ENCODE peak calls at places on chromosomes 13 and 19, in ten cellular contexts. R, W, T, J, Y, N, L, B, C and Q are unnamed samples.

GRCh38 chr19:51469162-51469561 is 9.2 kb upstream of the CEACAM18 start:
- DNase-seq in R (no peak), W (no peak), T (no peak), J (no peak), Y (no peak), N (peak), L (no peak), B (no peak), C (no peak), Q (no peak)

GRCh38 chr13:49711218-49711863 is 20.1 kb upstream of the EBPL start:
- DNase-seq in R (no peak), W (peak), T (no peak), J (no peak), Y (peak), N (no peak), L (no peak), B (no peak), C (no peak), Q (no peak)

GRCh38 chr13:95564091-95564490 is 11.6 kb downstream of the CLDN10 start:
- DNase-seq in R (no peak), W (no peak), T (no peak), J (no peak), Y (no peak), N (no peak), L (no peak), B (no peak), C (no peak), Q (no peak)

GRCh38 chr19:15378529-15379082 is 981 bp downstream of the AKAP8 start:
- DNase-seq in R (peak), W (peak), T (no peak), J (peak), Y (no peak), N (no peak), L (peak), B (no peak), C (no peak), Q (no peak)

GRCh38 chr13:94548382-94549240 is 47.3 kb downstream of the TGDS start:
- DNase-seq in R (peak), W (no peak), T (peak), J (peak), Y (no peak), N (no peak), L (peak), B (peak), C (no peak), Q (peak)

GRCh38 chr19:50198431-50199253 is 4.8 kb upstream of the MYH14 start:
- DNase-seq in R (peak), W (no peak), T (peak), J (no peak), Y (no peak), N (no peak), L (no peak), B (no peak), C (no peak), Q (no peak)

GRCh38 chr19:55173717-55174409 is 6.2 kb downstream of the SYT5 start:
- DNase-seq in R (peak), W (peak), T (peak), J (peak), Y (peak), N (no peak), L (peak), B (no peak), C (no peak), Q (no peak)

GRCh38 chr19:16199275-16199932 is 1.7 kb downstream of the AP1M1 start:
- DNase-seq in R (no peak), W (no peak), T (no peak), J (no peak), Y (no peak), N (no peak), L (no peak), B (peak), C (no peak), Q (no peak)

GRCh38 chr13:58043971-58044370 is 412.4 kb downstream of the PCDH17 start:
- DNase-seq in R (no peak), W (no peak), T (no peak), J (no peak), Y (no peak), N (no peak), L (no peak), B (no peak), C (no peak), Q (no peak)

GRCh38 chr19:30322641-30323320 is 49.4 kb upstream of the ZNF536 start:
- DNase-seq in R (no peak), W (no peak), T (no peak), J (no peak), Y (no peak), N (no peak), L (no peak), B (no peak), C (no peak), Q (no peak)

GRCh38 chr13:111924676-111925075 is 142.3 kb upstream of the SOX1 start:
- DNase-seq in R (no peak), W (no peak), T (no peak), J (no peak), Y (no peak), N (no peak), L (no peak), B (no peak), C (no peak), Q (no peak)

GRCh38 chr19:33206261-33207039 is 12.3 kb downstream of the LRP3 start:
- DNase-seq in R (no peak), W (no peak), T (no peak), J (no peak), Y (no peak), N (no peak), L (no peak), B (no peak), C (no peak), Q (no peak)

GRCh38 chr19:55319786-55320185 is 5.4 kb downstream of the TMEM150B start:
- DNase-seq in R (peak), W (no peak), T (no peak), J (no peak), Y (no peak), N (no peak), L (no peak), B (no peak), C (peak), Q (no peak)

GRCh38 chr13:60511637-60512036 is 114.6 kb downstream of the TDRD3 start:
- DNase-seq in R (no peak), W (no peak), T (no peak), J (no peak), Y (no peak), N (no peak), L (no peak), B (no peak), C (no peak), Q (no peak)

GRCh38 chr19:54316746-54317107 is 3.8 kb upstream of the LILRA5 start:
- DNase-seq in R (no peak), W (no peak), T (no peak), J (no peak), Y (no peak), N (no peak), L (peak), B (peak), C (no peak), Q (no peak)

GRCh38 chr13:108495686-108496363 is 133.6 kb upstream of the MYO16 start:
- DNase-seq in R (no peak), W (no peak), T (no peak), J (no peak), Y (no peak), N (no peak), L (no peak), B (no peak), C (peak), Q (no peak)

GRCh38 chr13:28849441-28849840 is 29.3 kb downstream of the MTUS2 start:
- DNase-seq in R (no peak), W (no peak), T (no peak), J (no peak), Y (no peak), N (no peak), L (no peak), B (no peak), C (no peak), Q (no peak)

GRCh38 chr13:44352202-44352601 is 21.4 kb upstream of the SERP2 start:
- DNase-seq in R (no peak), W (no peak), T (no peak), J (no peak), Y (no peak), N (no peak), L (no peak), B (no peak), C (no peak), Q (no peak)

GRCh38 chr19:6161271-6161850 is 25.9 kb downstream of the ACSBG2 start:
- DNase-seq in R (no peak), W (peak), T (peak), J (peak), Y (no peak), N (no peak), L (peak), B (no peak), C (no peak), Q (no peak)

GRCh38 chr13:58461217-58461616 is 829.7 kb downstream of the PCDH17 start:
- DNase-seq in R (no peak), W (no peak), T (no peak), J (no peak), Y (no peak), N (no peak), L (no peak), B (no peak), C (no peak), Q (no peak)

GRCh38 chr13:38670627-38671026 is 16.2 kb upstream of the FREM2 start:
- DNase-seq in R (peak), W (no peak), T (no peak), J (no peak), Y (no peak), N (no peak), L (no peak), B (no peak), C (no peak), Q (no peak)

GRCh38 chr13:36758345-36758744 is 60.7 kb upstream of the RFXAP start:
- DNase-seq in R (no peak), W (no peak), T (no peak), J (no peak), Y (no peak), N (no peak), L (peak), B (no peak), C (no peak), Q (no peak)

GRCh38 chr13:32859893-32860292 is 156.3 kb upstream of the KL start:
- DNase-seq in R (no peak), W (no peak), T (no peak), J (no peak), Y (no peak), N (no peak), L (no peak), B (no peak), C (no peak), Q (no peak)

GRCh38 chr13:60226507-60226906 is 62.8 kb upstream of the DIAPH3 start:
- DNase-seq in R (no peak), W (no peak), T (no peak), J (peak), Y (no peak), N (no peak), L (no peak), B (no peak), C (no peak), Q (no peak)

GRCh38 chr13:60398949-60399589 is 2.0 kb downstream of the TDRD3 start:
- DNase-seq in R (no peak), W (no peak), T (no peak), J (peak), Y (no peak), N (no peak), L (no peak), B (no peak), C (no peak), Q (no peak)

GRCh38 chr13:23183292-23183691 is 2.5 kb downstream of the SGCG start:
- DNase-seq in R (no peak), W (no peak), T (peak), J (no peak), Y (no peak), N (no peak), L (no peak), B (no peak), C (no peak), Q (no peak)

GRCh38 chr13:83386609-83387008 is 495.7 kb downstream of the SLITRK1 start:
- DNase-seq in R (no peak), W (no peak), T (no peak), J (no peak), Y (no peak), N (no peak), L (no peak), B (no peak), C (no peak), Q (no peak)

GRCh38 chr19:47433121-47433520 is 13.8 kb upstream of the MEIS3 start:
- DNase-seq in R (no peak), W (no peak), T (no peak), J (no peak), Y (no peak), N (no peak), L (no peak), B (no peak), C (no peak), Q (no peak)

GRCh38 chr13:35530147-35530546 is 53.7 kb upstream of the MAB21L1 start:
- DNase-seq in R (no peak), W (no peak), T (peak), J (no peak), Y (no peak), N (no peak), L (no peak), B (no peak), C (no peak), Q (no peak)

GRCh38 chr19:34999498-35000337 is at the start of gene GRAMD1A:
- DNase-seq in R (peak), W (peak), T (peak), J (peak), Y (peak), N (peak), L (peak), B (peak), C (peak), Q (peak)

GRCh38 chr13:81686877-81687276 is 1346.0 kb upstream of the SPRY2 start:
- DNase-seq in R (no peak), W (no peak), T (no peak), J (no peak), Y (no peak), N (no peak), L (no peak), B (no peak), C (no peak), Q (no peak)

GRCh38 chr19:308471-309205 is 17.4 kb upstream of the PLPP2 start:
- DNase-seq in R (no peak), W (no peak), T (no peak), J (no peak), Y (no peak), N (no peak), L (no peak), B (no peak), C (no peak), Q (no peak)

GRCh38 chr13:45542878-45543277 is 72.7 kb downstream of the ERICH6B start:
- DNase-seq in R (no peak), W (no peak), T (no peak), J (no peak), Y (no peak), N (no peak), L (no peak), B (no peak), C (no peak), Q (no peak)

GRCh38 chr19:19637523-19638251 is 5.8 kb downstream of the GMIP start:
- DNase-seq in R (peak), W (no peak), T (no peak), J (no peak), Y (no peak), N (no peak), L (no peak), B (no peak), C (no peak), Q (no peak)
- TF ChIP-seq CTCF in R (no peak), W (no peak), T (no peak), J (no peak), Y (no peak), N (no peak), L (no peak), B (no peak), C (no peak), Q (no peak)

GRCh38 chr19:42028304-42029216 is 34.5 kb upstream of the ATP1A3 start:
- DNase-seq in R (no peak), W (no peak), T (no peak), J (no peak), Y (no peak), N (no peak), L (peak), B (no peak), C (no peak), Q (no peak)
- TF ChIP-seq CTCF in R (no peak), W (peak), T (no peak), J (no peak), Y (peak), N (no peak), L (peak), B (no peak), C (peak), Q (no peak)

DNA sequence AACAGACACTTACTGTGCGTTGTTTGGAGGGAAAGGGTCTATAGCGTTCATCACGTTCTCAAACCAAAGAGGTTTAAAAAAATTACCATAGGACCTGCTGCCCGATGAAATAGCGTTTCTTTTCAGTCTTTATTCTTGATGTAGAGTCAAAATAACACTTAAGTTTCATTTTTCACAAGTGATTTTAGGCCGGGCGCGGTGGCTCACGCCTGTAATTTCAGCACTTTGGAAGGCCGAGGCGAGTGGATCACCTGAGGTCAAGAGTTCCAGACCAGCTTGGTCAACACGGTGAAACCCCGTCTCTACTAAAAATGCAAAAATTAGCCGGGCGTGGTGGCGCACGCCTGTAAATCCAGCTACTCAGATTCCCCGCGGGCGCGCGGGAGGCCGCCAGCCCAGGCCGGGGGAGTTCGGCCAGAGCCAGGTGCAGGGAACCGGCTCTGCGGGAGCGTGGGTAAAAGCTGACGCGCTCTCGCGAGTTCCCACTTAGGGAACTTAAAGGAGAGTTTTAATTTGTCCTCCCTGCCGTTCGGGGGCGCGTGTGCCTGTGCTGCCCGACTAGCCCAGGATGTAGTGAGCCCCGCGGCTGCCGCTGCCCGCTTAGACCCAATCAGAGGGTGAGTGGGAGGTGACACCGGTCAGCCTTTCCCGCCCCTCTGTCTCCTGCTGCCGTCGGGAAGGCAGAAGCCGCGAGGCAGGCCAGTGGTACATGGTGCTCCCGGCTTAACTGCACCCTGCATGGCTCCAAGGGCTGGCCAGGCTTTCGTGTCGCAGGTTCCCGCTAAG is 35.8 kb upstream of the NEK3 start:
- DNase-seq in R (peak), W (no peak), T (peak), J (peak), Y (peak), N (peak), L (peak), B (peak), C (no peak), Q (peak)
- TF ChIP-seq CTCF in R (no peak), W (no peak), T (peak), J (no peak), Y (peak), N (peak), L (no peak), B (no peak), C (no peak), Q (no peak)

GRCh38 chr13:75875450-75875849 is 239.3 kb downstream of the LMO7 start:
- DNase-seq in R (no peak), W (no peak), T (no peak), J (no peak), Y (no peak), N (no peak), L (no peak), B (no peak), C (no peak), Q (no peak)

GRCh38 chr13:75879656-75880055 is 243.5 kb downstream of the LMO7 start:
- DNase-seq in R (no peak), W (no peak), T (no peak), J (no peak), Y (no peak), N (no peak), L (no peak), B (no peak), C (no peak), Q (no peak)

GRCh38 chr13:75876371-75877050 is 240.4 kb downstream of the LMO7 start:
- DNase-seq in R (peak), W (peak), T (peak), J (peak), Y (no peak), N (no peak), L (peak), B (peak), C (peak), Q (no peak)

GRCh38 chr13:75877092-75877491 is 241.0 kb downstream of the LMO7 start:
- DNase-seq in R (no peak), W (no peak), T (no peak), J (no peak), Y (no peak), N (no peak), L (no peak), B (no peak), C (no peak), Q (no peak)

DNA sequence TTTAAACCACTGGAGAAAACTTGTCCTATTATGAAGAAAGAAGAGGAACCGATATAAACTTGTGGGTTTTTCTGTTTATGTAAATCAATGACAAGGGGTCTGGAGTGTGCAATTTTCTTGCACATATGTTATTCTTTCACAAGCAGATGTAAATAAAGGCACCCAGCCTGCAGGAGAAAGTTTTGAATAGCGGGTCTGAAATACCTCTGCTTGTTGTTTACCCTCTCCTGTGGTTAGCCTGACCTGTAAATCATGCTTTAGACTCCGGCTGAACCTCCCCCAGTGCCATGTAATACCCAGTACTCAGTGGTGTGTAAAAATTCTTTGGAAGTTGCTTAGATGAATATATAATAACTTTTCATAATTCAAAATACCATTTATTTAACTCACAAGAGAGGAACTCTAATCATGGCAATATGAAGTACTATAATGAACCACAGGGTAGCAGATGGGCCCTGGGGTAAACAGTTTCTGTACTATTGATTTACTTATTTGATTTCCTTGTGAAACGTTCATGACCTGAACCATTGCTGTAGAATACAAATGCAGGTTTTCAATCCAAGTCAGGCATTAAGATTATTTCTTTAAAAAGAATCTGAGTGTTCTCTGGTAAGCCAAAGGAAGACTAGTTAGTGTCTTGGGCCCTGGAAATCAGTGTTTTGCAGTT is 245.1 kb downstream of the LMO7 start:
- DNase-seq in R (no peak), W (no peak), T (no peak), J (no peak), Y (no peak), N (no peak), L (no peak), B (no peak), C (no peak), Q (no peak)
- TF ChIP-seq CTCF in R (no peak), W (no peak), T (no peak), J (no peak), Y (no peak), N (no peak), L (no peak), B (no peak), C (no peak), Q (no peak)

DNA sequence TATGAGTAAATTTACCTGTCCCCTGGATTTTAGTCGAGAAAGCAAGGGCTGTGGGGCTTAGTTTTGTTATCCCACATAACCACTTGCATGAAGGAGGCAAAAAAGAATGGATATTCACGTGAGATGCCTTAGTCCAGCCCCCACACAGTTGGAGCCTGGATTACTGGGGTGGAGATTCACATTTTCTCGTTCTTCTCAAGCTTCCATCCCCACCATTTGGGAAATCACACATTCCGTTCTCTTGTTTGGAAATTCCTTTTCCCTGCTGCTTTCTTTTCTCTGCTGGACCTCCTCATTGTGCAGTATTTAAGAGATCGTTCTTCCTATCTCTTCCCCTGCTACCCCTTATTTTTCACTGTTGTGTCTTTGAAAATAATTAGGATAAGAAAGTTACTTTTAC is 45.1 kb upstream of the FARP1 start:
- DNase-seq in R (no peak), W (no peak), T (no peak), J (no peak), Y (no peak), N (no peak), L (no peak), B (no peak), C (no peak), Q (no peak)
- TF ChIP-seq CTCF in R (no peak), W (no peak), T (no peak), J (no peak), Y (no peak), N (no peak), L (no peak), B (no peak), C (no peak), Q (no peak)